ENCODE peak calls at places on chromosome 13, in ten cellular contexts. R is ascending aorta; F is effector memory CD4-positive, alpha-beta T cell; U is adrenal gland; O is tibial artery; W is heart right ventricle; Y is IMR-90; X is neural progenitor cell; S is body of pancreas; D is psoas muscle. E is an unnamed sample. For H3K4me1 and H3K36me3, the result is how much of the 10 kb centered on the place peaks cover.

GRCh38 chr13:78121459-78122348 is 203.1 kb upstream of the EDNRB start:
- DNase-seq in X (peak), F (peak), S (peak), Y (peak), U (peak), D (no peak), R (no peak), W (peak), O (peak), E (peak)

GRCh38 chr13:105428816-105429215 is 1106.6 kb downstream of the EFNB2 start:
- DNase-seq in R (no peak), O (no peak), U (no peak), D (no peak), F (no peak), S (no peak), X (no peak), Y (peak), W (no peak), E (peak)

GRCh38 chr13:85313761-85314503 is 485.3 kb downstream of the SLITRK6 start:
- DNase-seq in O (no peak), D (no peak), R (no peak), S (no peak), Y (peak), X (no peak), U (no peak), F (no peak), W (no peak), E (no peak)

GRCh38 chr13:35496761-35497386 is 20.4 kb upstream of the MAB21L1 start:
- DNase-seq in R (no peak), O (no peak), Y (no peak), U (no peak), W (no peak), S (no peak), D (no peak), X (no peak), F (no peak), E (no peak)

GRCh38 chr13:27374650-27375049 is 49.8 kb upstream of the GTF3A start:
- DNase-seq in X (peak), R (no peak), U (peak), W (peak), F (peak), S (peak), D (peak), O (peak), Y (peak), E (peak)

GRCh38 chr13:20609145-20609544 is 42.2 kb downstream of the IFT88 start:
- DNase-seq in D (no peak), F (no peak), Y (peak), O (no peak), U (no peak), X (no peak), S (no peak), W (no peak), R (no peak), E (no peak)

GRCh38 chr13:75881109-75881775 is 245.1 kb downstream of the LMO7 start:
- DNase-seq in W (no peak), Y (peak), U (no peak), S (no peak), O (no peak), F (no peak), D (no peak), R (no peak), X (no peak), E (no peak)

GRCh38 chr13:27920677-27921420 is 1.0 kb downstream of the PDX1 start:
- DNase-seq in D (no peak), U (no peak), X (peak), Y (peak), R (no peak), O (no peak), F (no peak), W (no peak), S (peak), E (peak)

GRCh38 chr13:110400786-110401533 is 93.9 kb downstream of the COL4A2 start:
- DNase-seq in F (no peak), O (no peak), X (no peak), Y (peak), W (peak), S (no peak), U (no peak), D (no peak), R (no peak), E (peak)

GRCh38 chr13:110403721-110404120 is 96.6 kb downstream of the COL4A2 start:
- DNase-seq in D (no peak), U (no peak), R (no peak), O (no peak), S (no peak), Y (peak), F (no peak), W (no peak), X (no peak), E (no peak)

GRCh38 chr13:110403315-110403714 is 96.2 kb downstream of the COL4A2 start:
- DNase-seq in D (no peak), X (no peak), R (no peak), U (no peak), F (no peak), W (no peak), S (no peak), O (no peak), Y (peak), E (no peak)

GRCh38 chr13:110404321-110404720 is 97.2 kb downstream of the COL4A2 start:
- DNase-seq in O (no peak), D (no peak), X (no peak), W (no peak), S (no peak), U (no peak), F (no peak), Y (no peak), R (no peak), E (no peak)

GRCh38 chr13:110402301-110403069 is 95.4 kb downstream of the COL4A2 start:
- DNase-seq in W (peak), F (no peak), D (no peak), O (no peak), R (no peak), U (no peak), Y (no peak), S (no peak), X (no peak), E (no peak)
- H3K4me1 ChIP-seq in W (half or more), F (under half), D (under half), O (half or more), R (half or more), U (under half), Y (under half), S (under half), X (under half), E (under half)

DNA sequence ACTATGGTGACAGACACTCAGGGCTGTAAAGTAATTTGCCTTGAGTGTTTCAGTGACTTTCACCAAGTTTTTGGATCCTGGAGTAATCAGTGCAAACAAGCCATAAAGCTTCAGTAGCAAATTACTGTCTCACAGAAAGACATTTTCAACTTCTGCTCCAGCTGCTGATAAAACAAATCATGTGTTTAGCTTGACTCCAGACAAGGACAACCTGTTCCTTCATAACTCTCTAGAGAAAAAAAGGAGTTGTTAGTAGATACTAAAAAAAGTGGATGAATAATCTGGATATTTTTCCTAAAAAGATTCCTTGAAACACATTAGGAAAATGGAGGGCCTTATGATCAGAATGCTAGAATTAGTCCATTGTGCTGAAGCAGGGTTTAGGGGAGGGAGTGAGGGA is 9.4 kb downstream of the ARGLU1 start:
- DNase-seq in F (no peak), X (no peak), S (no peak), D (no peak), U (no peak), W (no peak), O (no peak), R (no peak), Y (no peak), E (no peak)
- H3K36me3 ChIP-seq in F (half or more), X (half or more), S (under half), D (under half), U (under half), W (under half), O (under half), R (half or more), Y (under half), E (under half)

DNA sequence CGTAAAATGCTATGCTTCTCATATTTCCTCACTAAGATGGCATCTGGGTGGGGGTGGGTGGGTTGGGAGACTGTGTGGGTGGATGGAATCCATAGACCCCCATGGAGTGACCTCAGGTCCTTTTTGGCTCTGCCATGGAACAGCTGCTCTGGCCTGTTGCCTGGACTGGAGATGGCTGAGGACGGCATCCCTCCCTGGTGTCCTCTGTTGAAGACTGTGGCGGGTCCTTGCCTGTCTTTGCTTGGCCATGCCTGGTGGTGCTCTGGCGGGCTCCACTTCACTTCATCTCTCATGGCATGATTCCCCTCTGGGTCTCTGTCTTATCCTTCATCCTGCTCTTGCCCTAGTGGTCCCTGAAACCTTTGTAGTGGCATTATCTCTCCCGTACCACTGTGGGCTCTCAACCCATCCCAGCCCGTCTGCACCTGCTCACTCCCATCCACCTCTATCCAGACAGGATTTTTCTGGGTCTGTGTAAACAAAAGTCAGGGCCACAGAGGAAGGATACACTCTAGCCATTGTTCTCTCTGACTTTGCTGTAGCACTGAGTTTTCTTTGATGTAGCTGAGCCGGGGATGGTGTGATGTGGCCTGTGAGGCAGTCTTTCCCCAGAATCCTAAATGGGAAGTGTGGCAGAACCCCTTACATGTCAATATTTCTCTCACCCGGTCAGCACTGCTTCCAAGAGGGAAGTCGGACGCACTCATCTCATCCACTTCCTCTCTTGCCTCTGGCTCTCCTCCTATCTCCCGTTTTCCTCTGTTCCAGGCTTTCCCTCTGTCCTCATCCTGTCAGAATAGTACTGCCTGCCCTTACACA is 36.1 kb downstream of the WDFY2 start:
- DNase-seq in Y (no peak), F (no peak), R (no peak), U (no peak), D (peak), O (no peak), S (no peak), X (no peak), W (peak), E (no peak)
- H3K4me1 ChIP-seq in Y (under half), F (under half), R (under half), U (half or more), D (under half), O (under half), S (under half), X (under half), W (half or more), E (under half)

GRCh38 chr13:114281351-114282142 is at the start of gene UPF3A:
- DNase-seq in D (peak), W (peak), R (peak), X (peak), S (peak), U (peak), F (peak), Y (peak), O (peak), E (peak)

GRCh38 chr13:114284680-114285079 is 3.3 kb downstream of the UPF3A start:
- DNase-seq in X (no peak), F (no peak), O (no peak), U (no peak), Y (no peak), W (no peak), R (no peak), S (no peak), D (no peak), E (no peak)

GRCh38 chr13:114279770-114280169 is 1.6 kb upstream of the UPF3A start:
- DNase-seq in X (no peak), S (no peak), O (no peak), D (no peak), R (no peak), W (no peak), Y (no peak), U (no peak), F (no peak), E (no peak)

GRCh38 chr13:114283581-114283980 is 2.2 kb downstream of the UPF3A start:
- DNase-seq in D (no peak), O (no peak), U (no peak), W (no peak), X (no peak), R (no peak), S (no peak), F (no peak), Y (peak), E (no peak)

GRCh38 chr13:114282143-114282685 is 813 bp downstream of the UPF3A start:
- DNase-seq in R (no peak), D (peak), S (peak), O (peak), W (peak), X (peak), Y (peak), U (peak), F (no peak), E (peak)
- H3K36me3 ChIP-seq in R (under half), D (under half), S (under half), O (under half), W (under half), X (under half), Y (under half), U (under half), F (under half), E (under half)

GRCh38 chr13:37037231-37037630 is 22.3 kb downstream of the SUPT20H start:
- DNase-seq in U (no peak), D (no peak), Y (no peak), X (no peak), S (no peak), R (no peak), W (no peak), O (no peak), F (no peak), E (no peak)
- H3K4me1 ChIP-seq in U (under half), D (under half), Y (under half), X (under half), S (under half), R (under half), W (under half), O (under half), F (under half), E (under half)

DNA sequence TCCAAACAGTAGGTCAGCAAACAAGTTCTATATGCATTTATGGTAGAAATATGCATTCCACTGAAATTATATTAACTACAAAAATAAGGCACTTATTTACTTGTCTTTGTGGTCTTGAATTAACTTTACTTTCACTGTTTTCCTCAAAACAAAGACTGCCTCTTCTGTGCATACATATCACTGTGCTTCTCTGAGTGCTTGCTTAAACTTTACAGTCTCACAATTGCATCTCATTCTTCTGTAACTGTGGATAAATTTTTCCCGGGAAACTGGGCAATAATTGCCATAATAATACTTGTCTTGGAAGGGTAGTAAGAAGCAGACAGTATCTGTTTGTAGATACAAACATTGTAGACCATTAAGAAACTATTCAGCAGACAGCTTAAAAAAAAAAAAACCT is 38.4 kb downstream of the EFNB2 start:
- DNase-seq in U (no peak), S (no peak), Y (no peak), F (no peak), R (no peak), D (no peak), X (no peak), O (no peak), W (no peak), E (no peak)
- H3K36me3 ChIP-seq in U (under half), S (under half), Y (under half), F (under half), R (under half), D (under half), X (under half), O (under half), W (under half), E (under half)